ENCODE peak calls at places on chromosomes 3 and 15, in five cellular contexts. Y is RWPE1, D is tibial artery, T is choroid plexus epithelial cell, W is glutamatergic neuron. X is an unnamed sample.

GRCh38 chr3:66038384-66038725 is 363 bp downstream of the MAGI1 start:
- DNase-seq in D (no peak), T (no peak), W (no peak), Y (peak), X (no peak)

GRCh38 chr15:60074181-60074885 is 70.2 kb downstream of the FOXB1 start:
- DNase-seq in T (peak), D (no peak), W (no peak), Y (no peak), X (peak)

GRCh38 chr3:195748661-195749060 is 27.9 kb downstream of the MUC20 start:
- DNase-seq in W (no peak), Y (no peak), T (no peak), D (no peak), X (no peak)

GRCh38 chr15:33234019-33234418 is 39.5 kb upstream of the FMN1 start:
- DNase-seq in W (no peak), D (no peak), T (peak), Y (peak), X (peak)

GRCh38 chr3:6644070-6644929 is 216.6 kb upstream of the GRM7 start:
- DNase-seq in T (no peak), D (no peak), W (peak), Y (no peak), X (no peak)

GRCh38 chr3:50242778-50243551 is 7.0 kb downstream of the GNAI2 start:
- DNase-seq in Y (no peak), D (peak), W (no peak), T (peak), X (peak)

GRCh38 chr3:11808231-11808630 is 38.5 kb downstream of the TAMM41 start:
- DNase-seq in T (peak), W (no peak), Y (no peak), D (no peak), X (no peak)

GRCh38 chr15:29822685-29823459 is 604 bp upstream of the TJP1 start:
- DNase-seq in W (peak), D (peak), Y (peak), T (peak), X (peak)

GRCh38 chr15:101808201-101808600 is 3.8 kb upstream of the OR4F15 start:
- DNase-seq in Y (no peak), D (no peak), T (peak), W (no peak), X (peak)

GRCh38 chr3:172679599-172679998 is 31.3 kb downstream of the NCEH1 start:
- DNase-seq in D (no peak), T (no peak), Y (no peak), W (no peak), X (no peak)

GRCh38 chr3:123296836-123297626 is 95.3 kb downstream of the SEC22A start:
- DNase-seq in W (no peak), D (peak), Y (no peak), T (no peak), X (no peak)

GRCh38 chr3:105255351-105255750 is 111.4 kb upstream of the ALCAM start:
- DNase-seq in D (no peak), Y (no peak), W (no peak), T (no peak), X (peak)

GRCh38 chr3:56940989-56941388 is 119.5 kb upstream of the SPATA12 start:
- DNase-seq in Y (no peak), W (no peak), T (no peak), D (no peak), X (no peak)

GRCh38 chr15:44087578-44088190 is 107.4 kb downstream of the FRMD5 start:
- DNase-seq in D (no peak), Y (peak), T (peak), W (no peak), X (peak)

GRCh38 chr15:46618984-46619383 is 984.2 kb downstream of the SQOR start:
- DNase-seq in Y (no peak), D (no peak), T (no peak), W (no peak), X (no peak)

GRCh38 chr15:24862726-24863521 is 91.9 kb upstream of the SNRPN start:
- DNase-seq in W (peak), Y (no peak), D (no peak), T (no peak), X (no peak)

GRCh38 chr15:29844290-29844903 is 22.1 kb upstream of the TJP1 start:
- DNase-seq in T (no peak), D (no peak), W (no peak), Y (peak), X (peak)

GRCh38 chr15:93152264-93152884 is 63.4 kb upstream of the RGMA start:
- DNase-seq in T (no peak), D (no peak), Y (no peak), W (no peak), X (no peak)

GRCh38 chr3:62824965-62825592 is 50.1 kb downstream of the CADPS start:
- DNase-seq in Y (no peak), T (no peak), D (no peak), W (no peak), X (no peak)

GRCh38 chr3:133641254-133641653 is 20.5 kb downstream of the TOPBP1 start:
- DNase-seq in D (no peak), W (no peak), Y (no peak), T (no peak), X (no peak)

GRCh38 chr15:42128476-42128875 is 28.0 kb downstream of the PLA2G4F start:
- DNase-seq in T (no peak), W (no peak), D (no peak), Y (no peak), X (no peak)

GRCh38 chr3:137958635-137959034 is 51.3 kb upstream of the CLDN18 start:
- DNase-seq in T (no peak), D (no peak), W (no peak), Y (no peak), X (no peak)

GRCh38 chr15:70559223-70559823 is 204.0 kb downstream of the UACA start:
- DNase-seq in Y (no peak), D (peak), W (no peak), T (peak), X (peak)

GRCh38 chr15:84840741-84841429 is 23.7 kb downstream of the ALPK3 start:
- DNase-seq in W (no peak), T (peak), D (peak), Y (no peak), X (peak)

GRCh38 chr3:184788751-184789150 is 23.2 kb upstream of the VPS8 start:
- DNase-seq in W (no peak), Y (peak), T (no peak), D (no peak), X (no peak)

GRCh38 chr3:71069797-71070196 is 513.7 kb downstream of the FOXP1 start:
- DNase-seq in T (peak), W (peak), D (peak), Y (peak), X (peak)

GRCh38 chr3:24682141-24682547 is 187.5 kb upstream of the THRB start:
- DNase-seq in W (no peak), Y (peak), D (no peak), T (peak), X (peak)

GRCh38 chr3:130480736-130481135 is 36.2 kb upstream of the COL6A6 start:
- DNase-seq in W (no peak), D (no peak), Y (peak), T (peak), X (peak)

GRCh38 chr15:71501344-71502128 is 308.8 kb upstream of the NR2E3 start:
- DNase-seq in W (no peak), D (no peak), Y (no peak), T (no peak), X (peak)

GRCh38 chr15:100899601-100900000 is 19.6 kb upstream of the LRRK1 start:
- DNase-seq in T (no peak), D (no peak), Y (no peak), W (no peak), X (no peak)

GRCh38 chr3:125331243-125331642 is 43.9 kb downstream of the ZNF148 start:
- DNase-seq in D (no peak), Y (no peak), T (no peak), W (no peak), X (no peak)

GRCh38 chr3:119352235-119352634 is 58.1 kb downstream of the ARHGAP31 start:
- DNase-seq in Y (no peak), W (no peak), D (no peak), T (peak), X (no peak)

GRCh38 chr3:119349353-119349752 is 55.2 kb downstream of the ARHGAP31 start:
- DNase-seq in D (no peak), W (no peak), T (no peak), Y (no peak), X (no peak)

GRCh38 chr3:119356646-119357045 is 62.5 kb downstream of the ARHGAP31 start:
- DNase-seq in D (no peak), Y (no peak), W (no peak), T (peak), X (no peak)

GRCh38 chr3:119350114-119350513 is 55.9 kb downstream of the ARHGAP31 start:
- DNase-seq in D (no peak), T (peak), Y (no peak), W (no peak), X (no peak)

DNA sequence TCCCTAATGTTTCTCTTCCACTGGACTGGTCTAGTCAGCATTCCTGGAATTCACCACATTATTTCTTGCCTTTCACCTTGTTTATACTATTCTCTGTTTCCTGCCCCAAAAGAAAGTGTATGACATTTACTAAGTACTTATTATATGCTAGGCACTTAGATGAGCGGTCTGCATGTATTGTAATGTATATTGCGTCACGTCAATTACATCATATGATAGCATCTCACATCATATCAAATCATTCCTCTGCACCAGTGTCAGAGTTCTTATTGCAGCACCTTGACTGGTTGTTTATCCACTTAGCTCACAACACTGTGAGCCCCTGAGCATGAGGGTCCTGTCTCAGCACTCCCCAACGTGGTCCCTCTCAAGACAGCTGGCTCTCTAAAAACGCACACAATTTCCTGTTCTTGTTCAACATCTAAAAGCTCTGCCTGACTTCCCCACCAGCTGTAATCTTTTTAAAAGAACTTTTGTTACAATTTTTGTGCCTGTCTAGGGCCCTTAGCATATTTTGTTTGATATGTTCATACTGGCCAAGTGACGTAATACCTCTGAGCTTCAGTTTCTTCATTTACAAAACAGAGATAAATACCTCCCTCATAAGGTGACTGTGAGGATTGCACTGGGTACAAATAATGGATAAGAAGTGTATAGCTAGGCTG is 58.8 kb downstream of the ARHGAP31 start:
- DNase-seq in Y (no peak), W (no peak), D (no peak), T (peak), X (peak)
- TF ChIP-seq CTCF in Y (no peak), W (no peak), D (no peak), T (peak), X (peak)

GRCh38 chr3:139111392-139112229 is 66.9 kb upstream of the PRR23C start:
- DNase-seq in W (peak), T (peak), Y (peak), D (no peak), X (peak)

GRCh38 chr3:139117136-139117675 is 72.5 kb upstream of the PRR23C start:
- DNase-seq in W (no peak), Y (no peak), T (peak), D (no peak), X (peak)

GRCh38 chr3:139113231-139113749 is 68.6 kb upstream of the PRR23C start:
- DNase-seq in W (no peak), T (no peak), Y (no peak), D (no peak), X (no peak)

GRCh38 chr3:139112230-139112558 is 67.5 kb upstream of the PRR23C start:
- DNase-seq in Y (no peak), D (no peak), W (no peak), T (no peak), X (no peak)

DNA sequence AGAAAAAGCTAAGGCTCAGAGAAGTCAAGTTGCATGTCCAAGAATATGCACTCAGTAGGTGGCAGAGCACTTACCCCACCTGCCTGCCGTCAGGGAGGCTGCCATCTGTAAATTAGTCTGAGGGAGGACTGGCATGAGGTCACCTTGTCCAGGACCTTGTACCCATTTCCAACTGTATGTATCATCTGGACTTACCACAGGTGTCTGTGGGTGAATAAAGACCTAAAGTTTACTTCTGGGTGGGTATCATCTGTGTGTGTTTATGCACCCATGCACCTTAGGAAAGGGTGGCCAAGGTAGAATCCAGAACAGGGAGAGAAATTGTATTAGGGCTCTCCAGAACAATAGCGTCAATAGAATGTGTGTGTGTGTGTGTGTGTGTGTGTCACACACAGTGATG is 69.1 kb upstream of the PRR23C start:
- DNase-seq in Y (no peak), T (no peak), D (no peak), W (no peak), X (no peak)
- TF ChIP-seq CTCF in Y (no peak), T (no peak), D (no peak), W (no peak), X (no peak)

DNA sequence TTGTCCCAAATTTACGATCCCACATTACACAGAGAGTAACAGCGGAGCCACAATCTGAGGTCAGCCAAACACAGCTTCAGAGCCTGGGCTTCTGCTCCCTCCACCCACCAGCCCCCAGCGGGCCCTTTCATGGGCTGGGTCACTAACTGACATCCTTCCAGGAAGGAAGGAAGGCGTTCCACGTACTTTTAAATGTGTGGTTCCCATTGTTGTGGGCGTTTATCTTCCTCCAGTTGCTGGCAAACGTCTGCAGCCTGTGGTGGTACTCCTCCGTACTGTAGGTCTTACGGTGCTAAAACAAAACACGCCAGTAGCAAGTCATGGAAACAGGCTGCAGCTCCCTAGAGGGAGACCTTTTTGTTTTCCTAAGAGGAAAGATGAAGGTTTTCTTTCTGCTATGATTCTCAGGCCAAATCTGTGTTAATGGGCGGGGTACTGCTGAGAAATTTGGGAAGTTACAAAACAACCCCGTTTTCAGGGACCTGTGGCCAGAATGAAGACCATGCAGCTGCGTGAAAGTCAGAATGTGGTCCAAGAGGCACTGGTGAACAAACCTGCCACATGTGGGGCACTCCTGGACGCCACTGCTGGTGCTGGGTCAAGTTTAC is 7.6 kb downstream of the CTSH start:
- DNase-seq in W (no peak), D (no peak), Y (no peak), T (peak), X (peak)
- TF ChIP-seq CTCF in W (no peak), D (no peak), Y (no peak), T (no peak), X (no peak)

GRCh38 chr3:5035113-5035512 is 55.9 kb downstream of the BHLHE40 start:
- DNase-seq in T (no peak), Y (no peak), D (no peak), W (no peak), X (no peak)

GRCh38 chr3:5032844-5033243 is 53.6 kb downstream of the BHLHE40 start:
- DNase-seq in D (no peak), T (no peak), W (no peak), Y (no peak), X (no peak)

GRCh38 chr3:5026046-5026362 is 46.8 kb downstream of the BHLHE40 start:
- DNase-seq in T (no peak), Y (no peak), D (no peak), W (no peak), X (no peak)

GRCh38 chr3:5029715-5030114 is 50.5 kb downstream of the BHLHE40 start:
- DNase-seq in W (no peak), T (no peak), Y (no peak), D (no peak), X (no peak)

GRCh38 chr3:5030152-5030551 is 50.9 kb downstream of the BHLHE40 start:
- DNase-seq in D (no peak), T (no peak), Y (no peak), W (no peak), X (no peak)
- TF ChIP-seq CTCF in D (no peak), T (no peak), Y (no peak), W (no peak), X (no peak)

DNA sequence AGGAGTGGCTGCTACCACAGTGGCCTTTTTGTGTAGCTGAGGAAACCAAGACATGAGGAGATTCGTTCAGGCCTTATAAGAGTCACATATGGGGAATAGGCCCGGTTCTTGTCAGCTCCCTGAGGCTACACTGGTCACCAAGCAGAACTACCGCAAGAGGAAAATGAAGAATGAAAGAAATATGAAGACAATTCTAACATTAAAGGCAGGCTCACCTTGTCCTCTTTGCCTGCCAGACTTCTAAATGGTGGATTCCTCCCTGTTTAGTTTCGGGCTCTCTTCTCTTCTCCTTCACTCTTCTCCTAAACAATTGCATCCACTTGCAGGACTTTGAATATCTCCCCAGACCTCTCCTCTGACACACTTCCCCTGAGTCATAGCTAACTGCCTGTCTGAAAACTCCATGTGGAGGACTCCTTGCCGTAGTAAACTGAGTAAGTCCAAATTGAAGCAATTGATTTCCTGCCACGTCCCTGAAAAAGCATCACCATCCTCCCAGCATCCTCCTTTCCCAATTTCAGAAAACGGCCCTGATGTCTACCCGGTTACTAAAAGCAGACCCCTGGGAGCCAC is 30.2 kb upstream of the VEPH1 start:
- DNase-seq in D (no peak), T (peak), W (no peak), Y (no peak), X (peak)
- TF ChIP-seq CTCF in D (no peak), T (no peak), W (no peak), Y (no peak), X (no peak)

GRCh38 chr15:36161781-36162212 is 417.6 kb upstream of the CDIN1 start:
- DNase-seq in D (peak), W (no peak), T (peak), Y (no peak), X (peak)
- TF ChIP-seq CTCF in D (no peak), W (no peak), T (no peak), Y (no peak), X (peak)